ENCODE peak calls at places on chromosomes 1 and 21, in ten cellular contexts. O is lung, Z is OCI-LY7, F is cardiac muscle cell, Y is prostate gland, Q is IMR-90, L is GM12865, B is astrocyte of the spinal cord, P is foreskin fibroblast, V is hepatocyte. R is an unnamed sample.

GRCh38 chr1:181173761-181174371 is 85.4 kb downstream of the IER5 start:
- DNase-seq in O (no peak), Z (no peak), F (no peak), Y (no peak), Q (no peak), L (peak), B (no peak), P (no peak), V (no peak), R (no peak)

GRCh38 chr1:39654291-39654690 is 14.8 kb upstream of the HEYL start:
- DNase-seq in O (no peak), Z (no peak), F (no peak), Y (no peak), Q (peak), L (no peak), B (no peak), P (no peak), V (no peak), R (no peak)

GRCh38 chr1:46171872-46172271 is 3.0 kb upstream of the TSPAN1 start:
- DNase-seq in O (peak), Z (peak), F (no peak), Y (peak), Q (no peak), L (no peak), B (no peak), P (no peak), V (no peak), R (no peak)

GRCh38 chr1:238582816-238583215 is 692.1 kb upstream of the ZP4 start:
- DNase-seq in O (no peak), Z (no peak), F (no peak), Y (no peak), Q (no peak), L (no peak), B (no peak), P (no peak), V (no peak), R (no peak)

GRCh38 chr21:17903029-17903806 is 84.1 kb upstream of the C21orf91 start:
- DNase-seq in O (no peak), Z (peak), F (peak), Y (no peak), Q (peak), L (peak), B (peak), P (no peak), V (peak), R (no peak)

GRCh38 chr1:203871114-203871875 is 9.9 kb downstream of the SNRPE start:
- DNase-seq in O (no peak), Z (peak), F (peak), Y (peak), Q (peak), L (peak), B (peak), P (peak), V (peak), R (peak)

GRCh38 chr1:204084247-204084772 is 11.4 kb downstream of the SOX13 start:
- DNase-seq in O (peak), Z (peak), F (peak), Y (peak), Q (no peak), L (no peak), B (no peak), P (no peak), V (peak), R (peak)

GRCh38 chr1:108847464-108847863 is 9.4 kb downstream of the AKNAD1 start:
- DNase-seq in O (no peak), Z (no peak), F (no peak), Y (no peak), Q (no peak), L (no peak), B (no peak), P (no peak), V (no peak), R (no peak)

GRCh38 chr21:38413958-38414506 is 84.2 kb downstream of the ERG start:
- DNase-seq in O (no peak), Z (no peak), F (no peak), Y (no peak), Q (no peak), L (no peak), B (peak), P (no peak), V (no peak), R (no peak)

GRCh38 chr1:81305997-81306452 is 494.7 kb upstream of the ADGRL2 start:
- DNase-seq in O (no peak), Z (no peak), F (peak), Y (peak), Q (peak), L (peak), B (peak), P (peak), V (peak), R (peak)

DNA sequence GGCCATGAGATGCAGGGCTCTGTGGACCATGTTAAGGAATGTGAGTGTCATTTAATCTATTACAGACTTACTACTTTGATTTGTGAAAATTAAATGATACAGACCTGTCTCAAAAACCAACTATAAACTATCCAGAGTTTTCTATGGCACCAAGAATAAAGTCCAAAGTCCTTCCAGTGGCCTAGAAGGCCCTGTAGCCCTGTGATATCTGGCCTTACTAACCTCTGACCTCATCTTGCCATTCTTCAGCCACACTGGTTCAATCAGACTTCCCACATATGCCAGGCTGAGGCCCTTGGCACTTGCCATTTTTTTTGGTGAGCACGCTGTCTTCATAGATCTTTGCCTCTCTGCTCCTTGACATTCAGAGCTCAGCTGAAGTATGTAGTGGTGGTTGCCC is 7.7 kb downstream of the NTPCR start:
- DNase-seq in O (no peak), Z (no peak), F (no peak), Y (no peak), Q (no peak), L (no peak), B (no peak), P (no peak), V (no peak), R (no peak)
- H3K4me3 ChIP-seq in O (no peak), Z (no peak), F (no peak), Y (no peak), Q (no peak), L (no peak), B (no peak), P (no peak), V (no peak), R (no peak)

DNA sequence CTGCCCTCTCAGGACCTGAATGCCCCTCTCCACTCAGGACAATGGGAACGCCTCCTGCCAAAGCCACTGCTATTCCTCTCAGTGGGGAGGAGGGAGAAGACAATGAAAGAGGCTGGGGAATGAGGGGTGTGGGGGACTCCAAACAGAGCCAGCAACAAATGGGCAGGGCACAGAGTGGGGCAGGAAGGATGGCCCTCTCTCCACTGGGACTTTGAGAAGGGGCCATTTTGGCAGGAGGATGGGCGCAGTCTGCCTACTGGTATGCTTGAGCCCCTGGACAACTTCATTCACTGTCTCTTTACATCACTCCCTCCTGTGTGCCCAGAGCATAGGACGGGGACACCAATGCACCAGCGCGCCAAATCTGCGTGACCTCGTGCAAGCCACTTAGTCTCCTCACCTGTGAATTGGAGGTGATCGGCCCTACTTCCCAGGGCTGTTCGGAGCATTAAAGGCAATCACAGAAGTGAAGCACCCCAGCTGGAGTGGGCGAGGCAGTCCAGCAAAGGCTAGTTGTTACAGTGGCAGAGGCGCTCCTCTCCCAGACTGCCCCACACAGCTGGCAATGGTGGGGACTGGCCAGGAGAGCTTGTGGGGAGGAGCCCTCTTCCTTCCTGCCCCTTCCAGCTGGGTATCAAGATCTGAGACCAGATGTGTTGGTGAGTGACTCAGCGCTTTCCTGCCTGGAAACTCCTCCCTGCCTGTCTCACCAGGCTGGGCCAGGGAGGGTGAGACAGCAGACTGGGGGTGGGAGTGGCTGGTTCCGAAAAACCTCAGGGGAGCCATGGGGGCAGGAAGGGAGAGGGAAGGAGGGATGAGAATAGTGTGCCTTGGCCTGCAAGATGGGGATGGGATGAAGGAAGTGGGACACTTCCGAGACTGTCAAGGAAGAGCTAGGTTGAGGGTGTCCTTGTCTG is 22.4 kb upstream of the SYNC start:
- DNase-seq in O (peak), Z (no peak), F (no peak), Y (no peak), Q (peak), L (peak), B (peak), P (peak), V (peak), R (peak)
- H3K4me3 ChIP-seq in O (no peak), Z (no peak), F (no peak), Y (no peak), Q (no peak), L (no peak), B (no peak), P (no peak), V (no peak), R (no peak)

DNA sequence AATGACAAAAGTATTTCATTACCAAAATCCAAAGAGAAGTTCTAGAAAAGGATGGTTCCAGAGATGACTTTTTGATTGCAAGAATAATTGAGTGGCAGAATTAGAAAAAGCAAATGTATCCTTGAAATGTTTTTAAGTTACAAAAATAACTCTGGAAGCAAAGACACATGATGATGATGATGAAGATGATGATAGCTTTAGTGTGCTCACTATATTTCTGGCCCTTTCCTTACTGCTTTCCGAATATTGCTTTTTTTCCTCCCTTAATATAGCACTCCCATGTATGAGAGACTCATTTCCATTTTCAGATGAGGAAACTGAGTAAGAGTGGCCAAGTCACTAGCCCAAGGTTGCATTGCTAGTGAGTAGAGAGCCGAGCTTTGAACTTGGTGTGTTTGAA is 54.7 kb downstream of the CACHD1 start:
- DNase-seq in O (no peak), Z (no peak), F (no peak), Y (no peak), Q (no peak), L (no peak), B (no peak), P (no peak), V (no peak), R (no peak)
- H3K4me3 ChIP-seq in O (no peak), Z (no peak), F (no peak), Y (no peak), Q (no peak), L (no peak), B (no peak), P (no peak), V (no peak), R (no peak)

GRCh38 chr1:88983791-88984552 is 8.5 kb downstream of the KYAT3 start:
- DNase-seq in O (no peak), Z (peak), F (peak), Y (no peak), Q (peak), L (peak), B (peak), P (peak), V (peak), R (no peak)
- H3K4me3 ChIP-seq in O (no peak), Z (no peak), F (no peak), Y (no peak), Q (no peak), L (peak), B (no peak), P (peak), V (no peak), R (no peak)

GRCh38 chr1:112866151-112866550 is 89.8 kb downstream of the SLC16A1 start:
- DNase-seq in O (no peak), Z (no peak), F (no peak), Y (no peak), Q (peak), L (no peak), B (peak), P (peak), V (peak), R (peak)

GRCh38 chr1:112870887-112871646 is 84.9 kb downstream of the SLC16A1 start:
- DNase-seq in O (no peak), Z (no peak), F (no peak), Y (no peak), Q (no peak), L (no peak), B (no peak), P (no peak), V (no peak), R (no peak)

GRCh38 chr1:112869895-112870294 is 86.1 kb downstream of the SLC16A1 start:
- DNase-seq in O (no peak), Z (no peak), F (no peak), Y (no peak), Q (no peak), L (no peak), B (no peak), P (no peak), V (no peak), R (no peak)

GRCh38 chr1:112868191-112868590 is 87.8 kb downstream of the SLC16A1 start:
- DNase-seq in O (no peak), Z (no peak), F (no peak), Y (no peak), Q (no peak), L (no peak), B (no peak), P (no peak), V (no peak), R (no peak)

GRCh38 chr1:112866981-112867380 is 89.0 kb downstream of the SLC16A1 start:
- DNase-seq in O (no peak), Z (no peak), F (no peak), Y (no peak), Q (no peak), L (no peak), B (no peak), P (no peak), V (no peak), R (no peak)
- H3K4me3 ChIP-seq in O (no peak), Z (no peak), F (no peak), Y (no peak), Q (no peak), L (no peak), B (no peak), P (no peak), V (no peak), R (no peak)

GRCh38 chr21:45983981-45984551 is 2.5 kb downstream of the COL6A1 start:
- DNase-seq in O (no peak), Z (no peak), F (no peak), Y (no peak), Q (no peak), L (no peak), B (no peak), P (no peak), V (no peak), R (no peak)
- H3K4me3 ChIP-seq in O (no peak), Z (no peak), F (no peak), Y (peak), Q (peak), L (no peak), B (peak), P (peak), V (no peak), R (peak)

GRCh38 chr1:155983191-155984023 is 5.1 kb upstream of the ARHGEF2 start:
- DNase-seq in O (peak), Z (peak), F (no peak), Y (no peak), Q (peak), L (peak), B (peak), P (peak), V (peak), R (peak)
- H3K4me3 ChIP-seq in O (no peak), Z (peak), F (no peak), Y (no peak), Q (peak), L (no peak), B (peak), P (peak), V (no peak), R (peak)

R was measured in skeletal muscle cell.